ENCODE peak calls at places on chromosome 7, in six cellular contexts. L is EH, R is osteoblast, Y is glutamatergic neuron, N is foreskin fibroblast, O is adipocyte. Z is an unnamed sample.

GRCh38 chr7:137443616-137444015 is 100.1 kb upstream of the PTN start:
- DNase-seq in L (peak; percentile 76), R (peak; percentile 32), Y (no peak), N (peak; percentile 55), O (peak; percentile 79), Z (peak; percentile 32)

GRCh38 chr7:37674534-37674933 is 9.0 kb upstream of the GPR141 start:
- DNase-seq in L (no peak), R (no peak), Y (no peak), N (no peak), O (no peak), Z (no peak)

GRCh38 chr7:43702974-43703373 is 26.3 kb downstream of the COA1 start:
- DNase-seq in L (no peak), R (no peak), Y (no peak), N (no peak), O (no peak), Z (no peak)

GRCh38 chr7:106312099-106312871 is 27.5 kb upstream of the NAMPT start:
- DNase-seq in L (no peak), R (no peak), Y (no peak), N (no peak), O (no peak), Z (no peak)

GRCh38 chr7:32039000-32039756 is 31.0 kb downstream of the PDE1C start:
- DNase-seq in L (no peak), R (no peak), Y (no peak), N (no peak), O (no peak), Z (no peak)

GRCh38 chr7:116445447-116445846 is 54.1 kb upstream of the CAV2 start:
- DNase-seq in L (no peak), R (no peak), Y (no peak), N (no peak), O (no peak), Z (no peak)

GRCh38 chr7:133051066-133051465 is 30.8 kb downstream of the CHCHD3 start:
- DNase-seq in L (peak; percentile 28), R (peak; percentile 88), Y (no peak), N (peak; percentile 71), O (peak; percentile 40), Z (no peak)

GRCh38 chr7:11006271-11006670 is 32.6 kb downstream of the PHF14 start:
- DNase-seq in L (no peak), R (no peak), Y (no peak), N (no peak), O (no peak), Z (no peak)

GRCh38 chr7:94848531-94848930 is 58.9 kb upstream of the PPP1R9A start:
- DNase-seq in L (no peak), R (no peak), Y (no peak), N (no peak), O (no peak), Z (no peak)

Z was measured in smooth muscle cell of the brain vasculature.